ENCODE peak calls at places on chromosomes 11 and 22, in ten cellular contexts. E is D721Med, U is cardiac fibroblast, Z is A549, H is B cell, L is mesothelial cell of epicardium, T is sigmoid colon, S is lower lobe of right lung, J is lower leg skin, W is dorsolateral prefrontal cortex. G is an unnamed sample.

GRCh38 chr11:92687724-92688123 is 281.7 kb upstream of the MTNR1B start:
- DNase-seq in E (no peak), U (no peak), Z (no peak), H (no peak), L (no peak), T (no peak), S (no peak), J (no peak), W (no peak), G (no peak)

GRCh38 chr11:115503083-115503885 is 931 bp downstream of the CADM1 start:
- DNase-seq in E (no peak), U (peak), Z (peak), H (peak), L (peak), T (peak), S (peak), J (peak), W (peak), G (peak)

GRCh38 chr11:87307101-87307500 is 269.4 kb downstream of the TMEM135 start:
- DNase-seq in E (no peak), U (peak), Z (no peak), H (no peak), L (no peak), T (no peak), S (no peak), J (no peak), W (no peak), G (no peak)

GRCh38 chr11:20026629-20027545 is 133.4 kb downstream of the DBX1 start:
- DNase-seq in E (no peak), U (no peak), Z (no peak), H (no peak), L (no peak), T (no peak), S (no peak), J (no peak), W (no peak), G (no peak)

GRCh38 chr11:6607190-6607635 is 3.6 kb downstream of the ILK start:
- DNase-seq in E (no peak), U (no peak), Z (no peak), H (no peak), L (no peak), T (no peak), S (no peak), J (peak), W (no peak), G (no peak)

GRCh38 chr11:114340311-114341131 is 44.3 kb downstream of the NNMT start:
- DNase-seq in E (no peak), U (peak), Z (peak), H (peak), L (peak), T (peak), S (peak), J (peak), W (peak), G (peak)

GRCh38 chr11:68533945-68534344 is 73.4 kb downstream of the PPP6R3 start:
- DNase-seq in E (no peak), U (no peak), Z (no peak), H (no peak), L (no peak), T (no peak), S (no peak), J (no peak), W (no peak), G (no peak)

GRCh38 chr22:22955866-22956535 is 68.4 kb downstream of the IGLL5 start:
- DNase-seq in E (no peak), U (peak), Z (peak), H (no peak), L (peak), T (peak), S (peak), J (peak), W (peak), G (peak)

GRCh38 chr22:48744283-48744641 is 1083.4 kb downstream of the BRD1 start:
- DNase-seq in E (no peak), U (no peak), Z (no peak), H (no peak), L (peak), T (no peak), S (no peak), J (peak), W (peak), G (no peak)

GRCh38 chr11:14193644-14194043 is 165.3 kb downstream of the RRAS2 start:
- DNase-seq in E (no peak), U (no peak), Z (no peak), H (no peak), L (no peak), T (no peak), S (no peak), J (no peak), W (no peak), G (no peak)

GRCh38 chr22:37507731-37508130 is 11.5 kb downstream of the CARD10 start:
- DNase-seq in E (no peak), U (no peak), Z (no peak), H (no peak), L (no peak), T (no peak), S (no peak), J (no peak), W (no peak), G (no peak)

GRCh38 chr11:75500742-75501141 is 25.0 kb downstream of the GDPD5 start:
- DNase-seq in E (no peak), U (no peak), Z (no peak), H (no peak), L (no peak), T (no peak), S (no peak), J (no peak), W (no peak), G (no peak)

GRCh38 chr22:30948930-30949342 is 19.6 kb downstream of the MORC2 start:
- DNase-seq in E (no peak), U (no peak), Z (peak), H (no peak), L (no peak), T (no peak), S (no peak), J (no peak), W (no peak), G (no peak)

GRCh38 chr22:30947821-30948454 is 20.6 kb downstream of the MORC2 start:
- DNase-seq in E (no peak), U (peak), Z (peak), H (no peak), L (no peak), T (no peak), S (no peak), J (no peak), W (no peak), G (no peak)

GRCh38 chr22:30945653-30946052 is 22.9 kb downstream of the MORC2 start:
- DNase-seq in E (no peak), U (no peak), Z (no peak), H (no peak), L (no peak), T (no peak), S (no peak), J (no peak), W (no peak), G (no peak)

GRCh38 chr22:30946354-30946753 is 22.2 kb downstream of the MORC2 start:
- DNase-seq in E (no peak), U (no peak), Z (no peak), H (no peak), L (no peak), T (no peak), S (no peak), J (no peak), W (no peak), G (no peak)

GRCh38 chr22:30947163-30947820 is 21.3 kb downstream of the MORC2 start:
- DNase-seq in E (no peak), U (peak), Z (no peak), H (no peak), L (no peak), T (no peak), S (no peak), J (no peak), W (peak), G (no peak)
- TF ChIP-seq CTCF in E (peak), U (peak), Z (no peak), H (no peak), L (no peak), T (no peak), S (no peak), J (no peak), W (no peak), G (peak)

GRCh38 chr11:34473603-34474169 is 35.0 kb downstream of the CAT start:
- DNase-seq in E (no peak), U (no peak), Z (no peak), H (no peak), L (no peak), T (no peak), S (no peak), J (no peak), W (no peak), G (no peak)

GRCh38 chr11:34466802-34467488 is 28.2 kb downstream of the CAT start:
- DNase-seq in E (no peak), U (no peak), Z (no peak), H (no peak), L (no peak), T (no peak), S (no peak), J (no peak), W (no peak), G (no peak)

GRCh38 chr11:34464591-34465036 is 25.9 kb downstream of the CAT start:
- DNase-seq in E (no peak), U (no peak), Z (no peak), H (no peak), L (no peak), T (no peak), S (peak), J (no peak), W (peak), G (no peak)

DNA sequence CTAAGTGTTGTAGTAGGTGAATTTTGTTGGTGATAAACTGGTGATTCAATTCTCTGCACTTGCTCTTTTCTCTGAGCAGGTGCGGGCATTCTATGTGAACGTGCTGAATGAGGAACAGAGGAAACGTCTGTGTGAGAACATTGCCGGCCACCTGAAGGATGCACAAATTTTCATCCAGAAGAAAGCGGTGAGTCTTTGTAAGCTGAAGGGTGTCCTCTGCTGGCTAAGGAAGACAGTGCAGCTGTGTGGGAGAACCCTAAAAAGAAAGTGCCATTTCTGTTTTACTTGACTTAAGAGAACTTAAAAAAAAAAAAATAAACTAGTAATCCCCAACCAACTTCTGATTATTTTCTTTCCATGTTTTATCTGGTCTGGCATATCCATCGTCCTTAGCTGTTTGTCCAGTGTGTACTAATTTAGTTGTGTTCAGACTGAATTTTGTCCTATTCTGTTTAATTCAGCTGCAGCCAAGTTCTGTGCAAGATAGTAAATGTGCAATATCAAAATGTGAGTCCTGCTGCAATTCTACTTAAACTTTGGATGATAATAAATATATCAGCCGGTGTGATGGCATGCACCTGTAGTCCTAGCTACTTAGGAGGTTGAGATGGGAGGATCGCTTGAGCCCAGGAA is 29.6 kb downstream of the CAT start:
- DNase-seq in E (no peak), U (peak), Z (peak), H (no peak), L (no peak), T (no peak), S (no peak), J (no peak), W (no peak), G (no peak)
- TF ChIP-seq CTCF in E (peak), U (peak), Z (peak), H (peak), L (no peak), T (no peak), S (peak), J (no peak), W (peak), G (no peak)

DNA sequence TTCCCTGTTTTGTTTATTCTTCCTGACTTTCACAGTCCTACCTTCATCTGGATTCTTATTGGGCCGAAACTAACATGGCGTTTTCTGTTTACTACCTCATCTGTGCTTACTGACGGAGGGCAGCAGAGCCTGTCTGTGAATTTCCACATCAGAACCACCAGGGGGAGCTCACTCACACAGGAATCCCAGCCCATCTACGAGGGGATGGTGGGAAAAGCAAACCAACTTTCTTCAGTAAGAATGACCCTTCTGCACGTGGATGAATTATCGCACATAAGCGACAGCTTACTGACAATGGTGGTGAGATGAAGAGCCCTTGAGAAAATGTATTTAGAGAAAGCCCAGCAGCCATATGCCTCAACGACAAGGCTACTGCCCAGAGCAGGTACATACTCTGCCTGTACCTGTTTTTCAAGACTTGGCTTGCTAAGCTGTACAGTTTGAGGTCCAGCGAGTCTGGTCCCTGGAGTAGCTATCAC is 42.5 kb downstream of the LARGE2 start:
- DNase-seq in E (peak), U (peak), Z (peak), H (peak), L (peak), T (peak), S (no peak), J (no peak), W (peak), G (peak)
- TF ChIP-seq CTCF in E (peak), U (peak), Z (peak), H (peak), L (peak), T (peak), S (peak), J (no peak), W (peak), G (peak)

GRCh38 chr11:35571703-35572102 is 46.3 kb upstream of the PAMR1 start:
- DNase-seq in E (no peak), U (no peak), Z (no peak), H (no peak), L (no peak), T (no peak), S (no peak), J (no peak), W (no peak), G (no peak)
- TF ChIP-seq CTCF in E (no peak), U (no peak), Z (no peak), H (no peak), L (no peak), T (no peak), S (no peak), J (no peak), W (no peak), G (no peak)

GRCh38 chr11:65013130-65013691 is 749 bp upstream of the ARL2 start:
- DNase-seq in E (peak), U (peak), Z (no peak), H (peak), L (peak), T (peak), S (peak), J (peak), W (peak), G (peak)
- TF ChIP-seq CTCF in E (peak), U (peak), Z (peak), H (no peak), L (no peak), T (no peak), S (peak), J (no peak), W (no peak), G (peak)